ENCODE peak calls at places on chromosomes 2 and 18, in seven cellular contexts. One of them, this sample, is unnamed. For H3K4me1, the result is how much of the 10 kb centered on the place peaks cover.

GRCh38 chr2:219010162-219010756 is 17.0 kb upstream of the CRYBA2 start:
- DNase-seq in psoas muscle: no peak
- DNase-seq in colonic mucosa: no peak
- DNase-seq in tibial nerve: no peak
- DNase-seq in mucosa of descending colon: peak
- DNase-seq in naive thymus-derived CD4-positive, alpha-beta T cell: no peak
- DNase-seq in iPS DF 6.9: no peak
- DNase-seq in this sample: no peak

GRCh38 chr2:23269747-23270146 is 115.2 kb upstream of the KLHL29 start:
- DNase-seq in tibial nerve: no peak
- DNase-seq in iPS DF 6.9: no peak
- DNase-seq in colonic mucosa: no peak
- DNase-seq in naive thymus-derived CD4-positive, alpha-beta T cell: no peak
- DNase-seq in mucosa of descending colon: no peak
- DNase-seq in psoas muscle: no peak
- DNase-seq in this sample: no peak

GRCh38 chr2:59378104-59378503 is 1137.0 kb upstream of the FANCL start:
- DNase-seq in naive thymus-derived CD4-positive, alpha-beta T cell: no peak
- DNase-seq in mucosa of descending colon: no peak
- DNase-seq in colonic mucosa: no peak
- DNase-seq in psoas muscle: no peak
- DNase-seq in iPS DF 6.9: no peak
- DNase-seq in tibial nerve: no peak
- DNase-seq in this sample: no peak

GRCh38 chr2:61855178-61855523 is 1.3 kb upstream of the FAM161A start:
- DNase-seq in colonic mucosa: peak
- DNase-seq in naive thymus-derived CD4-positive, alpha-beta T cell: no peak
- DNase-seq in mucosa of descending colon: no peak
- DNase-seq in iPS DF 6.9: no peak
- DNase-seq in tibial nerve: no peak
- DNase-seq in psoas muscle: no peak
- DNase-seq in this sample: peak

GRCh38 chr18:48769006-48769646 is 181.6 kb downstream of the SMAD7 start:
- DNase-seq in colonic mucosa: no peak
- DNase-seq in tibial nerve: no peak
- DNase-seq in mucosa of descending colon: peak
- DNase-seq in naive thymus-derived CD4-positive, alpha-beta T cell: no peak
- DNase-seq in iPS DF 6.9: no peak
- DNase-seq in psoas muscle: peak
- DNase-seq in this sample: no peak

GRCh38 chr2:232770207-232770606 is 6.2 kb downstream of the KCNJ13 start:
- DNase-seq in colonic mucosa: no peak
- DNase-seq in iPS DF 6.9: no peak
- DNase-seq in tibial nerve: no peak
- DNase-seq in psoas muscle: no peak
- DNase-seq in mucosa of descending colon: no peak
- DNase-seq in naive thymus-derived CD4-positive, alpha-beta T cell: no peak
- DNase-seq in this sample: no peak

GRCh38 chr2:20916604-20917286 is 93.8 kb upstream of the LDAH start:
- DNase-seq in naive thymus-derived CD4-positive, alpha-beta T cell: no peak
- DNase-seq in colonic mucosa: no peak
- DNase-seq in iPS DF 6.9: no peak
- DNase-seq in tibial nerve: no peak
- DNase-seq in mucosa of descending colon: no peak
- DNase-seq in psoas muscle: no peak
- DNase-seq in this sample: no peak

GRCh38 chr2:164061129-164061746 is 325.4 kb upstream of the FIGN start:
- DNase-seq in mucosa of descending colon: no peak
- DNase-seq in iPS DF 6.9: peak
- DNase-seq in naive thymus-derived CD4-positive, alpha-beta T cell: no peak
- DNase-seq in psoas muscle: no peak
- DNase-seq in colonic mucosa: peak
- DNase-seq in tibial nerve: peak
- DNase-seq in this sample: no peak

DNA sequence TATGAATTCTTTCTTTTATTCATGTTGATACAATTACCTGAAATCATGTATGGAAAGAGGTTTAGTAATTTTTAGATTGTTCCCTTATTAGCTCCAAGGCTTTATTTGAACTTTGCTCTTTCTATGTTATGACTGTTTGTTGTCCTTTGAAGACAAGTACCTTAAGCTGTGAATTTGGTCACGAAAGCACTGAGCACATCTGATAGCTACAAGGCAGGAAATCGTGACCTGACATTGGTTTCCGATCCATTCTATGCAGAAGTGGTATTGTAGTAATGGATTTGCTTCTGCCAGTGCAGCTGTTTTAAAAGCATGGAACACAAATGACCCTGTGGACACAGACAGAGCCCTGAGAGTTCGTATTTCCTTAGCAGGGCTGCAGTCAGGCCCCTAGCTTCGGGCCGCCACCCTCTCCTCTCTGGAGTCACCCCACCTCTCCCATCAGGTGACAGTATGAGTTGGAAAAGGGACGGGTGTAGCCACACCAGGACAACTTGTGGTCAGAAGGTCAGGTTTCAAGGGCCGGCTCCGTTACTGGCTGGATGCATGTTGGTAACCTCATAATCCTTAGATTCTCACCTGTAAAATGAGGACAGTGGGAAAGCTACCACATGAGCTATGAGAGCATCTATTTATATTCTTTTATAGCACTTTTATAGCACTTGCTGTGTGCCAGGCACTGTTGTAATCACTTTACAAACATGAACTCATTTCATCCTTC is 70.1 kb downstream of the SPATS2L start:
- DNase-seq in psoas muscle: peak
- DNase-seq in iPS DF 6.9: no peak
- DNase-seq in colonic mucosa: peak
- DNase-seq in naive thymus-derived CD4-positive, alpha-beta T cell: no peak
- DNase-seq in tibial nerve: no peak
- DNase-seq in mucosa of descending colon: peak
- DNase-seq in this sample: no peak
- H3K4me1 ChIP-seq in psoas muscle: under half
- H3K4me1 ChIP-seq in iPS DF 6.9: under half
- H3K4me1 ChIP-seq in colonic mucosa: under half
- H3K4me1 ChIP-seq in naive thymus-derived CD4-positive, alpha-beta T cell: under half
- H3K4me1 ChIP-seq in tibial nerve: under half
- H3K4me1 ChIP-seq in mucosa of descending colon: half or more
- H3K4me1 ChIP-seq in this sample: under half

GRCh38 chr2:101985793-101986164 is 6.0 kb upstream of the IL1R2 start:
- DNase-seq in psoas muscle: no peak
- DNase-seq in tibial nerve: no peak
- DNase-seq in iPS DF 6.9: no peak
- DNase-seq in colonic mucosa: peak
- DNase-seq in naive thymus-derived CD4-positive, alpha-beta T cell: no peak
- DNase-seq in mucosa of descending colon: no peak
- DNase-seq in this sample: no peak

GRCh38 chr2:101986386-101986785 is 5.4 kb upstream of the IL1R2 start:
- DNase-seq in iPS DF 6.9: no peak
- DNase-seq in naive thymus-derived CD4-positive, alpha-beta T cell: no peak
- DNase-seq in mucosa of descending colon: no peak
- DNase-seq in psoas muscle: no peak
- DNase-seq in colonic mucosa: no peak
- DNase-seq in tibial nerve: no peak
- DNase-seq in this sample: no peak

GRCh38 chr2:101984656-101985055 is 7.1 kb upstream of the IL1R2 start:
- DNase-seq in psoas muscle: no peak
- DNase-seq in mucosa of descending colon: no peak
- DNase-seq in iPS DF 6.9: no peak
- DNase-seq in tibial nerve: no peak
- DNase-seq in colonic mucosa: no peak
- DNase-seq in naive thymus-derived CD4-positive, alpha-beta T cell: no peak
- DNase-seq in this sample: no peak

GRCh38 chr2:101983928-101984327 is 7.8 kb upstream of the IL1R2 start:
- DNase-seq in psoas muscle: no peak
- DNase-seq in mucosa of descending colon: no peak
- DNase-seq in naive thymus-derived CD4-positive, alpha-beta T cell: no peak
- DNase-seq in iPS DF 6.9: no peak
- DNase-seq in colonic mucosa: no peak
- DNase-seq in tibial nerve: no peak
- DNase-seq in this sample: no peak

GRCh38 chr2:101985101-101985792 is 6.5 kb upstream of the IL1R2 start:
- DNase-seq in naive thymus-derived CD4-positive, alpha-beta T cell: no peak
- DNase-seq in iPS DF 6.9: no peak
- DNase-seq in colonic mucosa: peak
- DNase-seq in psoas muscle: no peak
- DNase-seq in tibial nerve: no peak
- DNase-seq in mucosa of descending colon: peak
- DNase-seq in this sample: no peak
- H3K4me1 ChIP-seq in naive thymus-derived CD4-positive, alpha-beta T cell: under half
- H3K4me1 ChIP-seq in iPS DF 6.9: under half
- H3K4me1 ChIP-seq in colonic mucosa: under half
- H3K4me1 ChIP-seq in psoas muscle: under half
- H3K4me1 ChIP-seq in tibial nerve: under half
- H3K4me1 ChIP-seq in mucosa of descending colon: under half
- H3K4me1 ChIP-seq in this sample: under half

DNA sequence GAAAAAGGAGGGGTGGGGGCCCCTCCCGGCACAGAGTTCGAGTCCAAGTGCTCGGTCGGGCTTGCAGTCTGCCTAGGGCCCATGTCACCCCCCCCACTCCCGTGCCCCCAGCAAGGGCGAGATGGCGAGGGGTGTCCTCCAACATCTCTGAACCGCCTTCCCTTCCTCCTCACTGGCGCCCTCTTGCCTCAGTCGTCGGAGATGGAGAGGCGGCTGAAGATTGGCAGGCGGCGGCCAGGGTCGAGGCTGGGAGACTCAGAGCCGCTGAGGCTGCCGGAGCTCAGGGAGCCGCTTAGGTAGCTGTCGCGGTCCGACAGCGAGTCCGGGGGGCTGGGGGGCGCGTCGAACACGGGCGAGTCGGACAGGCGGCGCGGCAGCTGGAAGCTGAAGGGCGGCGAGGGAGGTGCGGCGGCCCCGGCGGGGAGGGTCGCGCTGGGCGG is 2.3 kb downstream of the ZFP36L2 start:
- DNase-seq in naive thymus-derived CD4-positive, alpha-beta T cell: no peak
- DNase-seq in psoas muscle: peak
- DNase-seq in mucosa of descending colon: peak
- DNase-seq in iPS DF 6.9: no peak
- DNase-seq in tibial nerve: peak
- DNase-seq in colonic mucosa: peak
- DNase-seq in this sample: peak
- H3K4me1 ChIP-seq in naive thymus-derived CD4-positive, alpha-beta T cell: under half
- H3K4me1 ChIP-seq in psoas muscle: under half
- H3K4me1 ChIP-seq in mucosa of descending colon: under half
- H3K4me1 ChIP-seq in iPS DF 6.9: under half
- H3K4me1 ChIP-seq in tibial nerve: half or more
- H3K4me1 ChIP-seq in colonic mucosa: under half
- H3K4me1 ChIP-seq in this sample: half or more

DNA sequence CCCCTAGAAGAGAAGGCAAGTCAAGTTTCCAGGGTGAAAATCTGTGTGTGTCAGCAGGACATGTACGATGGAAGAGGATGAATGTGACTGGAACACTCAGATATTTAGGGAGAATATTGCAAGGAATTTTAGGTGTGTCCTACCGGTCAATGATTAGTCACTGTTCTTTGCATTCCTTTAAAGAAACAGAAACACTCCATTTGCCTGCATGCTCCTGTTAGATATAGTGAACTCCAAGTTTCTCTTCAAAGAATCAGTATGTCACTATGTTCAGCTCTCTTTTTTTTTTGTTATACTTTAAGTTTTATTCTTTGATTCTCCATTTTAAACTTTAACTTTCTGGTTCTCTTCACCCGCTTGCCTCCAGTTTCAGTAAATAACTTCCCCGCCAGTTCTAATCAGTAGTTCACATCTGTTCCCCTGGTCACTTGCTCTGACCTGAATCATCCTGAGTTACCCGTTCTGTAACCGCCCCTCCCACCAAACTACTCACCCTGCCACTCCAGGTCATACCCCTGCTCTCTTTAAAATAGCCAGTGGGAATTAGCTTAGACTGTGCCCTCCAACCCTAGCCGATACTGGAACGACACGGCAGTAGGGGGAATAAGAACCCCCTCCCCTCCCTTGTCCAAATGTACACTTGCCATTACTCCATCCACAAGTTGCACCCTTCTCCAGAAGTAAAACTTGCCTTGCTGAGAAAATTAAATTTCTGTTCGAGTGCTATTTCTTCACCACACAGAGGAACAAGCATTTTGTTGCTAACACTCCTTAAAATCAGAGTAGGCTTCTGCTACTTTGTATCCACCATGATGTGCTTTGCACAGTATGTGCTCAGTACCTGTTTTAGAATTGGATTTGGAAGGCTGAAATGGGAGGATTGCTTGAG is 268.4 kb downstream of the METTL4 start:
- DNase-seq in psoas muscle: no peak
- DNase-seq in naive thymus-derived CD4-positive, alpha-beta T cell: no peak
- DNase-seq in mucosa of descending colon: no peak
- DNase-seq in colonic mucosa: no peak
- DNase-seq in tibial nerve: no peak
- DNase-seq in iPS DF 6.9: no peak
- DNase-seq in this sample: no peak
- H3K4me1 ChIP-seq in psoas muscle: under half
- H3K4me1 ChIP-seq in naive thymus-derived CD4-positive, alpha-beta T cell: under half
- H3K4me1 ChIP-seq in mucosa of descending colon: under half
- H3K4me1 ChIP-seq in colonic mucosa: under half
- H3K4me1 ChIP-seq in tibial nerve: under half
- H3K4me1 ChIP-seq in iPS DF 6.9: under half
- H3K4me1 ChIP-seq in this sample: under half

GRCh38 chr2:29075894-29076700 is 1.8 kb upstream of the PCARE start:
- DNase-seq in psoas muscle: no peak
- DNase-seq in tibial nerve: no peak
- DNase-seq in naive thymus-derived CD4-positive, alpha-beta T cell: no peak
- DNase-seq in iPS DF 6.9: no peak
- DNase-seq in mucosa of descending colon: no peak
- DNase-seq in colonic mucosa: no peak
- DNase-seq in this sample: no peak
- H3K4me1 ChIP-seq in psoas muscle: under half
- H3K4me1 ChIP-seq in tibial nerve: under half
- H3K4me1 ChIP-seq in naive thymus-derived CD4-positive, alpha-beta T cell: under half
- H3K4me1 ChIP-seq in iPS DF 6.9: under half
- H3K4me1 ChIP-seq in mucosa of descending colon: under half
- H3K4me1 ChIP-seq in colonic mucosa: under half
- H3K4me1 ChIP-seq in this sample: under half

GRCh38 chr2:33498291-33498956 is 22.0 kb downstream of the RASGRP3 start:
- DNase-seq in naive thymus-derived CD4-positive, alpha-beta T cell: no peak
- DNase-seq in iPS DF 6.9: no peak
- DNase-seq in tibial nerve: no peak
- DNase-seq in mucosa of descending colon: no peak
- DNase-seq in psoas muscle: no peak
- DNase-seq in colonic mucosa: no peak
- DNase-seq in this sample: no peak
- H3K4me1 ChIP-seq in naive thymus-derived CD4-positive, alpha-beta T cell: under half
- H3K4me1 ChIP-seq in iPS DF 6.9: under half
- H3K4me1 ChIP-seq in tibial nerve: under half
- H3K4me1 ChIP-seq in mucosa of descending colon: under half
- H3K4me1 ChIP-seq in psoas muscle: under half
- H3K4me1 ChIP-seq in colonic mucosa: under half
- H3K4me1 ChIP-seq in this sample: under half

This sample was measured in right lobe of liver.